ENCODE peak calls at places on chromosome 11, in four cellular contexts. X is HL-60, J is K562, P is GM12878. Q is an unnamed sample.

GRCh38 chr11:7575841-7576451 is 62.1 kb downstream of the PPFIBP2 start:
- DNase-seq in X (no peak), J (no peak), P (no peak), Q (no peak)

GRCh38 chr11:45145421-45146071 is 893 bp upstream of the PRDM11 start:
- DNase-seq in X (no peak), J (no peak), P (no peak), Q (no peak)

GRCh38 chr11:71946144-71946571 is 17.3 kb downstream of the RNF121 start:
- DNase-seq in X (no peak), J (no peak), P (no peak), Q (no peak)

GRCh38 chr11:575324-575995 is 810 bp upstream of the PHRF1 start:
- DNase-seq in X (peak), J (no peak), P (no peak), Q (no peak)

GRCh38 chr11:46560300-46561025 is 33.4 kb downstream of the AMBRA1 start:
- DNase-seq in X (no peak), J (no peak), P (peak), Q (no peak)

GRCh38 chr11:43270468-43270867 is 41.3 kb upstream of the API5 start:
- DNase-seq in X (no peak), J (no peak), P (no peak), Q (no peak)

GRCh38 chr11:68008381-68009337 is 1.5 kb upstream of the ALDH3B1 start:
- DNase-seq in X (peak), J (no peak), P (no peak), Q (no peak)

GRCh38 chr11:99370557-99371200 is 349.9 kb downstream of the CNTN5 start:
- DNase-seq in X (no peak), J (no peak), P (no peak), Q (no peak)

GRCh38 chr11:71502871-71503435 is 24.1 kb upstream of the KRTAP5-7 start:
- DNase-seq in X (no peak), J (no peak), P (no peak), Q (no peak)

GRCh38 chr11:100980156-100980555 is 149.5 kb downstream of the PGR start:
- DNase-seq in X (no peak), J (no peak), P (no peak), Q (no peak)

GRCh38 chr11:134228625-134229024 is 4.2 kb downstream of the VPS26B start:
- DNase-seq in X (no peak), J (no peak), P (peak), Q (peak)

GRCh38 chr11:119024430-119025098 is 6.0 kb downstream of the TRAPPC4 start:
- DNase-seq in X (no peak), J (peak), P (no peak), Q (no peak)

GRCh38 chr11:1928038-1928890 is 8.8 kb downstream of the TNNT3 start:
- DNase-seq in X (no peak), J (no peak), P (no peak), Q (peak)

GRCh38 chr11:48109046-48109666 is 107.5 kb upstream of the OR4B1 start:
- DNase-seq in X (peak), J (peak), P (no peak), Q (no peak)

GRCh38 chr11:103703954-103704353 is 332.5 kb upstream of the DDI1 start:
- DNase-seq in X (no peak), J (no peak), P (no peak), Q (no peak)

GRCh38 chr11:125262194-125262824 is 97.8 kb downstream of the PKNOX2 start:
- DNase-seq in X (no peak), J (no peak), P (no peak), Q (no peak)

GRCh38 chr11:109853156-109853776 is 239.9 kb upstream of the ZC3H12C start:
- DNase-seq in X (no peak), J (peak), P (peak), Q (no peak)

GRCh38 chr11:134412508-134413333 is 679 bp upstream of the B3GAT1 start:
- DNase-seq in X (no peak), J (peak), P (no peak), Q (no peak)

GRCh38 chr11:97890466-97890865 is 1130.3 kb upstream of the CNTN5 start:
- DNase-seq in X (no peak), J (no peak), P (no peak), Q (no peak)

GRCh38 chr11:100719809-100720221 is 32.7 kb downstream of the ARHGAP42 start:
- DNase-seq in X (no peak), J (no peak), P (no peak), Q (no peak)

GRCh38 chr11:102196351-102196750 is 86.1 kb downstream of the YAP1 start:
- DNase-seq in X (no peak), J (no peak), P (no peak), Q (no peak)

GRCh38 chr11:14380947-14381555 is 22.1 kb upstream of the RRAS2 start:
- DNase-seq in X (no peak), J (no peak), P (no peak), Q (peak)
- TF ChIP-seq SPI1 in X (no peak), J (no peak), P (no peak), Q (no peak)

GRCh38 chr11:93827347-93827746 is 23.1 kb downstream of the VSTM5 start:
- DNase-seq in X (no peak), J (no peak), P (no peak), Q (no peak)

GRCh38 chr11:93832780-93833179 is 17.6 kb downstream of the VSTM5 start:
- DNase-seq in X (no peak), J (no peak), P (no peak), Q (no peak)

GRCh38 chr11:93829598-93829997 is 20.8 kb downstream of the VSTM5 start:
- DNase-seq in X (no peak), J (no peak), P (no peak), Q (no peak)

GRCh38 chr11:93831343-93832082 is 18.9 kb downstream of the VSTM5 start:
- DNase-seq in X (no peak), J (no peak), P (no peak), Q (no peak)
- TF ChIP-seq SPI1 in X (no peak), J (no peak), P (no peak), Q (no peak)

DNA sequence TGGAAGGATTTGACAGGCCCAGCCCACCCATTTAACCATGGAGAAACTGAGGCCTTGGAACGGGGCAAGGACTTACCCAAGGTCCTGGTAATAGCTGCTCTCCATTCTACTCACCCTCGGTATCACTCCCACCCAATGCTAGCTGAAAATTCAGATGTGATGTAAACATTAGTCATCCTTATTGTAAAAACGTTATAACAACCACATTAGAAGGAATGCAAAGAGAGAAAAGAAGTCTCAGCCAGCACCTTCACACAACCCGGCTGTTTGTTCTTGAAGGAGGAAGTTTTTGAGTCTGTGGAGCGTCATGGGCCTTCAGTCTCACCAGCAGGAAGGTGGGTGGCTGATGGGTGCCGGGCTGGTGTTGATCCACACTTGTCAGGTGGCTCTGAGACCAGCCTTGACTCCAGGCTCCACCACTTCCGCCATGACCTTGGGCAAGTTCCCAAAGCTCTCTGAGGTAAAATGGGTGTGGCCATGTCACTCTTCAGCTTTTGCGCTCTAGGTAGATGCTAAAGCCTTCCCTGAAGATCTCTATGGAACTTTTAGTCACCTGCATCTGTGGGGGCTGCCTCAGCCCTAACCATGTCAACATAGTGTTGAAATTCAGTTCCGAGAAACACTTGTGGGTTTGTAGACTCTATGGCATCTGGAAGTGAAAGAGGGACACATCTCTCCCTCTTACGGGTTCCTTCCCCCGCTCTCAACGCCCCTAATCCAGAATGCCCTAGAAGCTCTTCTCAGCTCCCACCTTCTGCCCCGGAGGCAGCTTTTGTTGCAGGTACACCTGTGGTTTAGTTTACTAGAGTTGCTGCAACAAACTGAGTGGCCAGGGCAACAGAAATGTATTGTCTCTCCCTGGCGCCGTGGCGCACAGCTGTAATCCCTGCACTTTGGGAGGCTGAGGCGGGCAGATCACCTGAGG is 14.8 kb downstream of the CD6 start:
- DNase-seq in X (peak), J (no peak), P (no peak), Q (no peak)
- TF ChIP-seq SPI1 in X (no peak), J (no peak), P (no peak), Q (no peak)

DNA sequence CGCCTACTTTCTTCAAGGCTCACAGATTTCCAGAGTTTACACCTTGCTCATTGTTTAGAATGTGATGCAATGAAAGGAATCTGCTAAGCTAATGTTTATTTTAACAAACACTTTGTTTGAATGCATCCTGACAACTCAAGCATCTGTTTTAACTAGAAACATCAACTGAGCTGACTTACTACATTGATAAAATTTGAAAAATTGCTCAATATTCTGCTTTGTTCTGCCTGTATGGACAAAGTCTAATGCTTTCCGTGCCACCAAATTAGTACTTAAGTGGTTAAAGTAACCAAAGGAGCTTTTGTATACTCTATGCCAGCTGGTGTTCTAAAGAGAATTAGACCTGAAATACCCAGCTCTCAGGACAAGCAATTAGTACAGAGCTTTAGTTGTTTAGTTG is 105.2 kb downstream of the MAML2 start:
- DNase-seq in X (no peak), J (no peak), P (no peak), Q (no peak)
- TF ChIP-seq SPI1 in X (no peak), J (no peak), P (no peak), Q (no peak)

DNA sequence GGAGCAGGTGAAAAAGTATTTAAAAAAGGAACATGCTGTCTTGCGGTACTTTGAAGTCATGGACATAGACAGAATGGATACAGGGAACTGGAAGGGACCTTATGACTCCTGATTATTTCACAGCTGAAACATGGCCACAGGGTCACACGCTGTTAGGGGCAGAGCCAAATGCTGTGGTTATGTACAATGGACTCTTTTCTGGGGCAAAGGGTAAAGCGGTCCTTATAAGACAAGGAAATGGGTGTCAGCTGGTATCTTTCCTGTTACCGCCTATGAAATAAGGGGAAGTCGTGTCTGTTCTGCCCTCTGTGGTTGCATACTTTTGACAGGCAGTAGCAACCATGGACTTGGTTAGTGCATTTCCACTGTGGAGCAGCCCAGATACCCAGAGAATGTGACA is 12.8 kb upstream of the ST14 start:
- DNase-seq in X (peak), J (no peak), P (no peak), Q (no peak)
- TF ChIP-seq SPI1 in X (peak), J (peak), P (peak), Q (peak)

DNA sequence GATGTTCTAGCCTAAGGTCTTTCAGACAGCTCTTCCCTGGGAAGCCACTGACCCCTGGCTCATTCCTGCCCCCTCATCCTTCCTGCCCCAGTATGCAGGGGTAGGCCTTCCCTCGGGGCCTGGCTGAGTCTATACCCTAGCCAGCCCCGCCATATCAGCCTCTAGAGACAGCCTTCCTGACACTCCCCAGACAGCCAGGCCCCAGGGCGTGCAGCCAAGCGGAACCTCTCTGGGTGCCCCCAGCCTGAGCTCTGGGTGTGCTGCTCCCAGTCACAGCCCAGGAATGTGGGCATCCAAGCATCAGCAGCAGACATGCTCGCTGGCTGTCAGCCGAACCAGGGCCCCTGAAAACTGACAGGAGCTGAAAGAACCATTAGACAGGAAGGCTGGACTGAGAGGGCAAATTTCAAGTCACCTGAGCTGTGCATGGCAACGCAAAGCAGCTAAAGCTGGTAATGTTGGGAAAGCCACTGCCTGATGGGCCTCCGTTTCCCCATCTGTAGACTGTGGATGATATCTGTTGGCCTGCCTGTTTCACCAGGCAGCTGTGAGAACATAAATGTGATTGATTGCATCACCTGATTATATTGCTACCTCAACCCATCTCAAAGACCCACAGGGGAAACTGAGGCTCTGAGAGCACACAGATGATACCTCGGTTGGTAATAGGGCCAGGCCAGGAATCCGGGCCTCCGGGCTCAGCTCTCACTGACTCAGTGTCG is 93.2 kb downstream of the LRRC32 start:
- DNase-seq in X (no peak), J (no peak), P (no peak), Q (no peak)
- TF ChIP-seq SPI1 in X (no peak), J (no peak), P (no peak), Q (no peak)

DNA sequence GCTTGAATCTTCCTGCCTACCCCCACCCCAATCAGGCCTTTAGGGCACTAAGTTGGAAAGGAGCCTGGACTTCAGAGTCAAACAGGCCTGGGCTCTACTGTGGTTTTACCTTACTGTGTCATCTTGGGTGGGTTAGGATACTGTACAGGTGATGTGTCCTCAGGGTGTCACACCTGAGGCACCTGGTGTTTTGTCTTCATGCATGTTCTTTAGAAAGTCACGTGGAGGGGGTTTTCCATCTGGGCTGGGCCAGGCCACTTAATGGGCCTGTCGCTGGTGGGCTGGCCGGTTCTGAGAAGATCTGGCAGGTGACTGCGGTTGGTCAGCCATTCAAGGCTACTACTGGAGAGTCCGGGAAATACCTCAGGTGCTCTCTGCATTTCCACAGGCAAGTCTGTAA is 92.6 kb downstream of the SWAP70 start:
- DNase-seq in X (no peak), J (no peak), P (no peak), Q (no peak)
- TF ChIP-seq SPI1 in X (no peak), J (no peak), P (no peak), Q (no peak)

GRCh38 chr11:128494418-128495332 is 92.7 kb downstream of the ETS1 start:
- DNase-seq in X (no peak), J (no peak), P (no peak), Q (no peak)

GRCh38 chr11:128491195-128491936 is 96.0 kb downstream of the ETS1 start:
- DNase-seq in X (no peak), J (no peak), P (no peak), Q (no peak)

GRCh38 chr11:128493570-128493965 is 93.8 kb downstream of the ETS1 start:
- DNase-seq in X (no peak), J (no peak), P (no peak), Q (no peak)

GRCh38 chr11:128492903-128493569 is 94.3 kb downstream of the ETS1 start:
- DNase-seq in X (no peak), J (no peak), P (no peak), Q (no peak)

DNA sequence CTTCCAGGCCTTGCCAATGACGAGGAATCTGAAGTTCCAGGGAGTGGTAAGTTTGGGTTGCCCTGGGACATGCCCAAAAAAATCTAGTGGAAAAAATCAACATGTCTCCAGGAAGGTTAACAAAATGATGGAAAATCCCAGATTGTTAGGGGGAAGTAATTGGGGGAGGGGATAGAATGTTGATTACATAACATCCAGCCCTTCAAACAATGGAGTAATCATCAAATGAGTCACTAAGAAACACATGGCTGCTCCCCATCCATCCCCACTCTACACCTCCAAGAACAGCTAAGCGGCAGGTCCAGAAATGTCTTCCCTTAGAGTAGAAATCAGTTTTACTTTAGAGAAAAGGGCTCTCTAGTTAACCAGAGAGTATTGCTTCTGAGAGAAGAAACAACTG is 94.9 kb downstream of the ETS1 start:
- DNase-seq in X (no peak), J (no peak), P (no peak), Q (no peak)
- TF ChIP-seq SPI1 in X (no peak), J (no peak), P (no peak), Q (no peak)

DNA sequence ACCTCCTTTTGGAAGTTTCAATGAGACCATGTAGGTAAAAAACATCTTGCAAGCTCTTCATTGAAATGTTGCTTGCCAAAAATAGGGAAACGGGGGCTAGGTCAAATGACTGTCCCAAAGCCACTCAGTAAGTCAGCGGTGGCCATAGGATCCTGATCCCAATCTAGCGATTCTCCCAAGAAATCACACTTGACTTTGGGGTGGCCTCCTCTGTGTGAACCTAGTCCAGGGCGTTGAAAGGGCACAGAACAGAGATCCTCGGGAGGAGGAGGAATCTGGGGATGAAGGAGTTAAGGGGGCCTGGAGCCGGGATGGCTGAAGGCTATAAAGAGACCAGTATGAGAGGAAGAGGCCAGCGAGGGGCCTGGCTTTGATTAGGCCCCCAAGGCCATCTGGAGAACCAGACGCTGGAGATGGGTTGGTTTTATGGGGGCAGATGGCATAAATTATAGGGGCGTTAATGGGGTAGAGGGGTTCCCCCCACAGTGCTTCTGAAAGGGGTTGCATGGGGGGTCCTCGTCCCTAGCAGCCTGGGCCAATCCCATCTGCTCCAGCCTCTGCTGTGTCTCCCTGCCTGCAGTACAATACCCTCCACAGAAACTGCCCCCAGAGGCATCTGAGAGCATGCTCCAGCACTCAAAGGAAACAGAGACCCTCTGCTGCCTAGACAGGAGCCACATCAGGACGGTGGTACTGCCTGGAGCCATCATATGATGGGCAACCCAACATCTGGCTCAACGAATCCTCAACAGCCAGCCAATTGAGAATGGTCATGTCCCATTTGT is 35.2 kb upstream of the TRIM29 start:
- DNase-seq in X (no peak), J (no peak), P (no peak), Q (no peak)
- TF ChIP-seq SPI1 in X (no peak), J (no peak), P (no peak), Q (no peak)

Q was measured in GM12891.